ENCODE peak calls at places on chromosomes 12 and 14, in eight cellular contexts. P, X, C, M, B, W, Y and T are unnamed samples.

GRCh38 chr12:131713349-131713748 is 2.5 kb downstream of the SFSWAP start:
- DNase-seq in B (no peak), W (peak; percentile 37), P (no peak), X (no peak), Y (no peak), M (no peak), C (no peak), T (no peak)

GRCh38 chr12:6478406-6478805 is 7.9 kb upstream of the VAMP1 start:
- DNase-seq in X (no peak), C (no peak), Y (no peak), B (no peak), P (no peak), M (no peak), W (no peak), T (no peak)

GRCh38 chr12:3218150-3218845 is 141.1 kb downstream of the TSPAN9 start:
- DNase-seq in M (peak; percentile 71), P (no peak), B (peak; percentile 38), Y (peak; percentile 38), X (peak; percentile 55), C (peak; percentile 79), W (peak; percentile 60), T (no peak)

GRCh38 chr12:6824085-6824800 is 2.6 kb downstream of the GPR162 start:
- DNase-seq in W (no peak), P (no peak), C (no peak), M (no peak), X (no peak), B (no peak), Y (no peak), T (no peak)

GRCh38 chr12:34109390-34109789 is 87.1 kb downstream of the ALG10 start:
- DNase-seq in P (no peak), X (no peak), C (no peak), M (no peak), W (no peak), Y (no peak), B (no peak), T (no peak)

GRCh38 chr12:115185529-115185928 is 501.6 kb upstream of the TBX3 start:
- DNase-seq in X (no peak), M (no peak), P (no peak), B (no peak), Y (no peak), W (no peak), C (no peak), T (no peak)

GRCh38 chr12:50224026-50224692 is 57.0 kb upstream of the CERS5 start:
- DNase-seq in M (peak; percentile 67), Y (peak; percentile 55), P (no peak), X (peak; percentile 71), C (no peak), B (peak; percentile 58), W (peak; percentile 22), T (no peak)

GRCh38 chr14:62674833-62675232 is 370.4 kb downstream of the KCNH5 start:
- DNase-seq in C (no peak), W (peak; percentile 73), B (no peak), M (no peak), X (no peak), P (no peak), Y (peak; percentile 44), T (no peak)

GRCh38 chr12:5200276-5201087 is 156.8 kb downstream of the KCNA5 start:
- DNase-seq in C (peak; percentile 27), W (peak; percentile 54), Y (no peak), B (peak; percentile 21), M (peak; percentile 66), P (peak; percentile 90), X (peak; percentile 48), T (no peak)

GRCh38 chr14:100824156-100824555 is 1.8 kb upstream of the MEG3 start:
- DNase-seq in M (peak; percentile 51), W (no peak), Y (no peak), P (no peak), B (no peak), C (peak; percentile 70), X (no peak), T (no peak)

GRCh38 chr12:62468935-62469334 is 2.3 kb downstream of the MON2 start:
- DNase-seq in P (no peak), C (no peak), M (no peak), W (no peak), Y (no peak), X (no peak), B (no peak), T (no peak)

GRCh38 chr12:119802472-119802871 is 74.6 kb downstream of the CIT start:
- DNase-seq in M (no peak), P (no peak), B (no peak), C (peak; percentile 76), W (no peak), Y (no peak), X (no peak), T (no peak)

GRCh38 chr12:5012337-5012736 is 31.3 kb upstream of the KCNA5 start:
- DNase-seq in M (no peak), P (no peak), Y (no peak), X (no peak), B (no peak), W (no peak), C (no peak), T (no peak)

GRCh38 chr14:74973003-74973614 is 17.7 kb upstream of the PGF start:
- DNase-seq in P (peak; percentile 59), C (no peak), M (peak; percentile 72), B (no peak), W (peak; percentile 74), X (peak; percentile 62), Y (no peak), T (no peak)

GRCh38 chr12:113439606-113440030 is 17.4 kb downstream of the SDSL start:
- DNase-seq in W (peak; percentile 54), M (no peak), Y (no peak), B (peak; percentile 27), X (peak; percentile 59), C (peak; percentile 35), P (peak; percentile 80), T (no peak)

GRCh38 chr12:16359512-16360491 is 12.4 kb downstream of the MGST1 start:
- DNase-seq in M (peak; percentile 79), Y (no peak), W (peak; percentile 70), P (peak; percentile 81), B (peak; percentile 23), C (peak; percentile 66), X (peak; percentile 72), T (no peak)

GRCh38 chr12:26845057-26845666 is 12.2 kb upstream of the ITPR2 start:
- DNase-seq in X (no peak), W (peak; percentile 44), C (peak; percentile 51), M (peak; percentile 80), Y (peak; percentile 54), P (peak; percentile 72), B (peak; percentile 57), T (no peak)

GRCh38 chr12:57609781-57610552 is 1.3 kb upstream of the ARHGEF25 start:
- DNase-seq in C (no peak), Y (no peak), W (no peak), P (no peak), B (no peak), X (no peak), M (no peak), T (no peak)

GRCh38 chr12:95959107-95959506 is 16.0 kb downstream of the AMDHD1 start:
- DNase-seq in Y (no peak), B (no peak), X (peak; percentile 28), M (no peak), P (no peak), W (peak; percentile 60), C (peak; percentile 11), T (no peak)

GRCh38 chr12:95967301-95967700 is 24.2 kb downstream of the AMDHD1 start:
- DNase-seq in X (no peak), M (no peak), Y (no peak), P (no peak), B (no peak), C (no peak), W (no peak), T (no peak)

GRCh38 chr12:95960241-95960640 is 17.1 kb downstream of the AMDHD1 start:
- DNase-seq in B (no peak), C (no peak), W (peak; percentile 18), P (no peak), X (no peak), M (no peak), Y (no peak), T (no peak)

GRCh38 chr12:95966287-95966870 is 23.2 kb downstream of the AMDHD1 start:
- DNase-seq in P (no peak), Y (no peak), M (no peak), C (no peak), X (no peak), W (no peak), B (no peak), T (no peak)

DNA sequence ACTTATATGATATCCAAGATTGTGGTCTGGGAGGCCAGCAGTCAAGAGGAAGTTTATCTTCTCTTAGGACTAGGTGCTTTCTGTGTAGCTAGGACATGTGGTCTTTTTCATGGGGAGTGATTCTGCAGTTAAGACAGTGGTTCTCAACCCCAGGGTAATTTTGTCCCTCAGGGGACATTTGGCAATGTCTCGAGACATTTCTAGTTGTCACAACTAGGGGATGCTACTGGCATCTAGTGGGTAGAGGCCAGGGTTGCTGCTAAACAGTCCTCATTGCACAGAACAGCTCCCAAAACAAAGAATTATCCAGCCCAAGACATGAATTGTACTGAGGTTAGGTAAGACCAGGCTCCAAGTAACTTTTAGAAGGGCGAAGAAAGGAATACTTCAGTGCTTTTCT is 20.0 kb downstream of the AMDHD1 start:
- DNase-seq in P (no peak), M (no peak), B (no peak), W (peak; percentile 93), Y (no peak), X (peak; percentile 33), C (no peak), T (no peak)
- TF ChIP-seq CTCF in P (no peak), M (no peak), B (no peak), W (peak; percentile 85), Y (no peak), X (peak; percentile 68), C (no peak), T (peak; percentile 28)

GRCh38 chr12:1532796-1533195 is 61.6 kb downstream of the FBXL14 start:
- DNase-seq in B (no peak), M (no peak), W (no peak), X (no peak), C (no peak), P (no peak), Y (no peak), T (peak; percentile 21)
- TF ChIP-seq CTCF in B (no peak), M (no peak), W (no peak), X (peak; percentile 21), C (peak; percentile 19), P (no peak), Y (no peak), T (no peak)

DNA sequence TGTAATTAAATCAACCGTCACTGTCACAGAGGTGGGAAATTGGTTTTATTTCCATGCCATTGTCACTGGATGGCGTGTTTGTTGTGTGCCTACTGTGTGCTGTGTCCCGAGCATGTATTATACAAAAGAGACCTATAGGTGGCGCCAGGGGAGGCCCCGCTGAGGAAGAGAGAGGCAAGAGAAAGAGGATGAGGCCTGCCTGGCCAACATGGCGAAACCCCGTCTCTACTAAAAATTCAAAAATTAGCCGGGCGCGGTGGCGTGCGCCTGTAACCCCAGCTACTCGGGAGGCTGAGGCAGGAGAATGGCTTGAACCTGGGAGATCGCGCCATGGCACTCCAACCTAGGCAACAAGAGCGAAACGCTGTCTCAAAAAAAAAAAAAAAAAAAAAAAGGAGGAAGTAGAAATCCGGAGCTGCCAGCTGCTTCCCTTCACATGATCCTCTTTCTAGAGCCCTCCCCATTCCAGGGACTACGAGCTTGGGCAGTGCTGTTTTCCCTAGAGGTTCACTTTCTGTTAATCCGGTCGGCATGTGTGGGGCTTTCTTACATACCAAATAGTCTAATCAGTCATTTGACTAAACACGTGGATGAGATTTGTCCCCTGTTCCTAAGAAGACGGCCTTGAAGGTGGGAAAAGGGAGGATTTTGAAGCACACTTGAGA is 6.4 kb upstream of the CCDC175 start:
- DNase-seq in M (no peak), X (no peak), C (no peak), W (peak; percentile 54), Y (no peak), B (no peak), P (no peak), T (no peak)
- TF ChIP-seq CTCF in M (no peak), X (peak; percentile 64), C (no peak), W (peak; percentile 11), Y (no peak), B (no peak), P (no peak), T (no peak)

GRCh38 chr12:19223018-19223417 is 93.5 kb downstream of the PLEKHA5 start:
- DNase-seq in C (no peak), P (no peak), B (no peak), M (no peak), W (peak; percentile 38), X (peak; percentile 3), Y (no peak), T (no peak)
- TF ChIP-seq CTCF in C (peak; percentile 11), P (peak; percentile 48), B (no peak), M (no peak), W (no peak), X (peak; percentile 59), Y (no peak), T (peak; percentile 40)